ENCODE peak calls at places on chromosome 7, in six cellular contexts. J, F, M, A, K and B are unnamed samples.

GRCh38 chr7:65923321-65923720 is 50.4 kb downstream of the VKORC1L1 start:
- DNase-seq in J (no peak), F (no peak), M (no peak), A (no peak), K (no peak), B (no peak)

GRCh38 chr7:100914879-100915442 is 19.3 kb upstream of the ACHE start:
- DNase-seq in J (no peak), F (no peak), M (no peak), A (no peak), K (peak; percentile 81), B (no peak)

GRCh38 chr7:87220734-87221215 is 1.2 kb upstream of the TMEM243 start:
- DNase-seq in J (peak; percentile 10), F (no peak), M (peak; percentile 12), A (no peak), K (no peak), B (peak; percentile 30)

GRCh38 chr7:138468244-138469123 is 8.4 kb downstream of the TRIM24 start:
- DNase-seq in J (no peak), F (no peak), M (no peak), A (no peak), K (no peak), B (peak; percentile 22)

GRCh38 chr7:163298-163695 is 29.1 kb upstream of the FAM20C start:
- DNase-seq in J (no peak), F (no peak), M (no peak), A (peak; percentile 55), K (no peak), B (no peak)

GRCh38 chr7:26555971-26556830 is 264.5 kb downstream of the SNX10 start:
- DNase-seq in J (no peak), F (no peak), M (no peak), A (no peak), K (no peak), B (no peak)

GRCh38 chr7:152354061-152354460 is 81.7 kb downstream of the KMT2C start:
- DNase-seq in J (no peak), F (no peak), M (peak; percentile 56), A (no peak), K (peak; percentile 40), B (peak; percentile 29)

GRCh38 chr7:16921644-16922257 is 40.0 kb upstream of the AGR3 start:
- DNase-seq in J (no peak), F (no peak), M (peak; percentile 16), A (no peak), K (no peak), B (no peak)

GRCh38 chr7:55177589-55178261 is 158.9 kb downstream of the EGFR start:
- DNase-seq in J (no peak), F (no peak), M (no peak), A (peak; percentile 58), K (peak; percentile 32), B (no peak)

GRCh38 chr7:22150221-22150620 is 204.5 kb upstream of the CDCA7L start:
- DNase-seq in J (peak; percentile 29), F (no peak), M (no peak), A (no peak), K (peak; percentile 5), B (no peak)

GRCh38 chr7:4742051-4742573 is 33.3 kb upstream of the AP5Z1 start:
- DNase-seq in J (no peak), F (no peak), M (no peak), A (no peak), K (no peak), B (no peak)

GRCh38 chr7:70856889-70857511 is 274.9 kb upstream of the GALNT17 start:
- DNase-seq in J (peak; percentile 60), F (peak; percentile 77), M (peak; percentile 77), A (peak; percentile 82), K (peak; percentile 61), B (peak; percentile 63)

GRCh38 chr7:117800841-117801240 is 72.4 kb downstream of the CTTNBP2 start:
- DNase-seq in J (no peak), F (no peak), M (no peak), A (no peak), K (no peak), B (no peak)